ENCODE peak calls at places on chromosome 16, in seven cellular contexts. U, W, L, C, T, O and V are unnamed samples.

GRCh38 chr16:78252757-78253156 is 153.3 kb downstream of the WWOX start:
- DNase-seq in O (no peak), L (no peak), W (no peak), U (no peak), C (no peak), T (no peak), V (no peak)

GRCh38 chr16:3171855-3172593 is 16.0 kb upstream of the OR1F1 start:
- DNase-seq in W (no peak), T (peak), C (no peak), O (no peak), U (peak), L (no peak), V (peak)

GRCh38 chr16:27721548-27722265 is 171.8 kb downstream of the KATNIP start:
- DNase-seq in U (peak), O (no peak), C (no peak), T (no peak), W (no peak), L (no peak), V (peak)

GRCh38 chr16:48511071-48511540 is 98.9 kb downstream of the N4BP1 start:
- DNase-seq in W (peak), U (peak), L (no peak), O (no peak), C (no peak), T (no peak), V (peak)

GRCh38 chr16:67428146-67428731 is 2.7 kb upstream of the HSD11B2 start:
- DNase-seq in L (peak), U (peak), O (peak), C (peak), T (peak), W (peak), V (peak)

GRCh38 chr16:85731179-85731578 is 19.7 kb downstream of the C16orf74 start:
- DNase-seq in O (no peak), C (no peak), U (no peak), W (no peak), L (no peak), T (no peak), V (no peak)

GRCh38 chr16:10979717-10980601 is 35.6 kb downstream of the CLEC16A start:
- DNase-seq in L (no peak), W (peak), T (no peak), U (no peak), C (no peak), O (no peak), V (peak)

GRCh38 chr16:89920723-89921122 is 2.1 kb downstream of the MC1R start:
- DNase-seq in U (peak), T (no peak), L (no peak), C (no peak), W (no peak), O (no peak), V (peak)

GRCh38 chr16:50318796-50319578 is 49.8 kb downstream of the BRD7 start:
- DNase-seq in T (no peak), L (no peak), C (no peak), W (no peak), O (no peak), U (no peak), V (no peak)

GRCh38 chr16:14106457-14106856 is 35.3 kb downstream of the MRTFB start:
- DNase-seq in W (no peak), O (no peak), T (no peak), L (no peak), U (no peak), C (no peak), V (no peak)

GRCh38 chr16:785563-786535 is 2.3 kb downstream of the RPUSD1 start:
- DNase-seq in O (peak), L (peak), C (no peak), W (peak), U (peak), T (peak), V (peak)

GRCh38 chr16:81522141-81522701 is 77.6 kb downstream of the CMIP start:
- DNase-seq in U (no peak), L (peak), C (no peak), W (peak), O (no peak), T (peak), V (no peak)

GRCh38 chr16:14427371-14427948 is 202.6 kb downstream of the PARN start:
- DNase-seq in U (peak), C (no peak), T (no peak), L (no peak), O (no peak), W (no peak), V (peak)

GRCh38 chr16:49855280-49855821 is 561 bp downstream of the ZNF423 start:
- DNase-seq in L (peak), C (no peak), U (peak), O (peak), W (peak), T (peak), V (peak)